ENCODE peak calls at places on chromosomes 3 and 15, in seven cellular contexts. M, E, W, H, O, G and A are unnamed samples.

GRCh38 chr15:82159922-82160321 is 102.6 kb downstream of the EFL1 start:
- DNase-seq in H (no peak), G (peak; percentile 64), E (no peak), M (no peak), O (peak; percentile 95), W (peak; percentile 54), A (no peak)

GRCh38 chr3:185272051-185272450 is 18.2 kb upstream of the EHHADH start:
- DNase-seq in E (no peak), M (no peak), W (no peak), H (no peak), G (no peak), O (no peak), A (no peak)

GRCh38 chr3:143081844-143082778 is 37.5 kb upstream of the CHST2 start:
- DNase-seq in W (no peak), E (no peak), O (no peak), G (no peak), M (peak; percentile 37), H (no peak), A (no peak)

GRCh38 chr3:52777959-52778805 is 783 bp downstream of the ITIH1 start:
- DNase-seq in H (peak; percentile 67), O (no peak), G (no peak), W (peak; percentile 15), M (no peak), E (no peak), A (no peak)

GRCh38 chr3:133991637-133992036 is 38.1 kb downstream of the SLCO2A1 start:
- DNase-seq in W (no peak), M (no peak), H (no peak), E (no peak), G (no peak), O (peak; percentile 28), A (no peak)

GRCh38 chr15:59074607-59075006 is 30.3 kb upstream of the CCNB2 start:
- DNase-seq in W (no peak), H (no peak), O (no peak), G (no peak), E (no peak), M (no peak), A (no peak)

GRCh38 chr3:111639316-111639715 is 44.2 kb upstream of the ZBED2 start:
- DNase-seq in E (no peak), O (no peak), W (no peak), G (no peak), H (no peak), M (no peak), A (no peak)

GRCh38 chr3:111299070-111299672 is 227.6 kb downstream of the NECTIN3 start:
- DNase-seq in E (no peak), M (no peak), W (no peak), G (no peak), H (no peak), O (no peak), A (no peak)

GRCh38 chr3:63193647-63194046 is 84.5 kb upstream of the SYNPR start:
- DNase-seq in W (no peak), M (peak; percentile 61), E (no peak), O (peak; percentile 48), H (no peak), G (peak; percentile 13), A (no peak)

GRCh38 chr3:173109143-173109542 is 31.9 kb downstream of the SPATA16 start:
- DNase-seq in E (peak; percentile 12), W (no peak), M (no peak), H (no peak), G (no peak), O (no peak), A (no peak)

GRCh38 chr3:125045965-125046364 is 9.8 kb downstream of the HEG1 start:
- DNase-seq in W (no peak), O (peak; percentile 78), E (no peak), G (peak; percentile 78), H (no peak), M (no peak), A (no peak)

GRCh38 chr15:51798281-51798680 is 31.2 kb upstream of the TMOD3 start:
- DNase-seq in H (no peak), W (no peak), G (no peak), M (no peak), O (no peak), E (no peak), A (no peak)

GRCh38 chr3:133757701-133758319 is 11.6 kb downstream of the TF start:
- DNase-seq in E (no peak), G (no peak), W (no peak), O (no peak), M (no peak), H (no peak), A (no peak)

GRCh38 chr15:50907866-50908208 is 646 bp upstream of the AP4E1 start:
- DNase-seq in H (no peak), E (no peak), O (no peak), W (peak; percentile 49), M (peak; percentile 58), G (no peak), A (no peak)

GRCh38 chr15:70140543-70141375 is 43.0 kb upstream of the TLE3 start:
- DNase-seq in E (no peak), G (no peak), H (no peak), W (no peak), M (no peak), O (no peak), A (no peak)

GRCh38 chr3:68220832-68221231 is 566.4 kb upstream of the SUCLG2 start:
- DNase-seq in O (no peak), E (no peak), M (no peak), W (no peak), H (no peak), G (no peak), A (no peak)

GRCh38 chr3:23106641-23107040 is 96.5 kb upstream of the UBE2E2 start:
- DNase-seq in O (no peak), H (no peak), M (no peak), W (no peak), G (no peak), E (no peak), A (no peak)

GRCh38 chr15:68542771-68543544 is 35.8 kb upstream of the CORO2B start:
- DNase-seq in E (no peak), M (no peak), W (peak; percentile 91), H (no peak), G (no peak), O (peak; percentile 90), A (no peak)

GRCh38 chr15:101313041-101313761 is 18.2 kb upstream of the SNRPA1 start:
- DNase-seq in E (no peak), G (no peak), M (no peak), H (no peak), W (no peak), O (no peak), A (no peak)

DNA sequence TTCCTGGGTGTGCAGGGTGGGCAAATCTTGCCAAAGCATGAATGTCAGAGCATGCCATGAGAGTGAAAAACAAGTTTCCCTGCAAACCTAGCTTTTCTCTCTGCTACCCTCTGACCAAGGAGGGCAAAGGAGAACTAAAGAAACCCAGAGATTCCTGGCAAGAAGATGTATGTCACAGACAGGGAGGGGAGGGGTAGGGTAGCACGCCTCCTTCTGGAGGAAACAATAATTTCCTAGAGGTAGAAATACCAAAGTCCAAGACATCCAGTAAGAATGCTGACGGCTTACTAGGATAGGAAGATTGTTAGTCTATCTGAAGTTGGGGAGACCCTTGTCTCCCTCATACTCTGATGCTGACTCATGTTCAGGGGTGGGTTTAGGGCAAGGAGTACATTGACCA is 203.9 kb downstream of the NR1D2 start:
- DNase-seq in G (no peak), O (no peak), H (no peak), M (peak; percentile 11), E (no peak), W (no peak), A (no peak)
- TF ChIP-seq CTCF in G (no peak), O (no peak), H (peak; percentile 12), M (peak; percentile 65), E (no peak), W (no peak), A (no peak)

DNA sequence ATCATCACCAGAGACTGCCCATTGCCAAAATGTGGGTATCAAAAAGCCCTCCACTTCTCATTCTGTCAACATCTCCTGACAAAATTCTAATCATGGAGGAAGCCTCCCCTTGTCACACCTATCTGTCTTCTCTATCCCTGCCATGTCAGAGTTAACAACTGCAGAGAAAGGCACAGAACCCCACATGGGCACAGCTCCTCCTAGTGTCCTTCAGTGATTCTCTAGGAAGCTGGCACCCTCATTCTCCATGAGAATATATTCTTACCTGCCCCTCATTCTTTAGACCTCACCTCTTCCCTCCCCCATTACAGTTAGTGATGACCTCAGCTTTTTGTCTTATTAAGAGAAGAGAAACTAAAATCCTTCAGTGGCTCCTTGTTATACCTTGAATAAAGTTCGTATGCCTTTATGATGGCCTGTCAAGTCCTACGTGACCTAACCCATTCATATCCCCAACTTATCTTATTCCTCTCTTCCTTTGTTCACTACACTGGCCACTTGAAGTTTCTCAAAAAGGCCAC is 44.6 kb downstream of the NME9 start:
- DNase-seq in W (no peak), H (no peak), O (no peak), E (no peak), M (no peak), G (no peak), A (no peak)
- TF ChIP-seq CTCF in W (no peak), H (peak; percentile 7), O (no peak), E (no peak), M (peak; percentile 26), G (no peak), A (no peak)

GRCh38 chr3:187973977-187974856 is 179.7 kb upstream of the LPP start:
- DNase-seq in G (no peak), H (no peak), W (no peak), E (no peak), O (no peak), M (peak; percentile 61), A (no peak)

GRCh38 chr3:187972454-187972853 is 181.5 kb upstream of the LPP start:
- DNase-seq in H (no peak), O (peak; percentile 37), M (no peak), E (no peak), W (no peak), G (no peak), A (no peak)

GRCh38 chr3:187976361-187976900 is 177.5 kb upstream of the LPP start:
- DNase-seq in G (no peak), H (no peak), E (no peak), W (no peak), M (peak; percentile 82), O (no peak), A (no peak)

GRCh38 chr3:187975571-187976360 is 178.2 kb upstream of the LPP start:
- DNase-seq in G (no peak), H (no peak), W (no peak), E (no peak), M (peak; percentile 73), O (no peak), A (no peak)

GRCh38 chr3:187974857-187975257 is 179.1 kb upstream of the LPP start:
- DNase-seq in G (no peak), H (no peak), W (no peak), E (no peak), M (peak; percentile 79), O (no peak), A (no peak)
- TF ChIP-seq CTCF in G (no peak), H (no peak), W (no peak), E (no peak), M (peak; percentile 84), O (no peak), A (no peak)

DNA sequence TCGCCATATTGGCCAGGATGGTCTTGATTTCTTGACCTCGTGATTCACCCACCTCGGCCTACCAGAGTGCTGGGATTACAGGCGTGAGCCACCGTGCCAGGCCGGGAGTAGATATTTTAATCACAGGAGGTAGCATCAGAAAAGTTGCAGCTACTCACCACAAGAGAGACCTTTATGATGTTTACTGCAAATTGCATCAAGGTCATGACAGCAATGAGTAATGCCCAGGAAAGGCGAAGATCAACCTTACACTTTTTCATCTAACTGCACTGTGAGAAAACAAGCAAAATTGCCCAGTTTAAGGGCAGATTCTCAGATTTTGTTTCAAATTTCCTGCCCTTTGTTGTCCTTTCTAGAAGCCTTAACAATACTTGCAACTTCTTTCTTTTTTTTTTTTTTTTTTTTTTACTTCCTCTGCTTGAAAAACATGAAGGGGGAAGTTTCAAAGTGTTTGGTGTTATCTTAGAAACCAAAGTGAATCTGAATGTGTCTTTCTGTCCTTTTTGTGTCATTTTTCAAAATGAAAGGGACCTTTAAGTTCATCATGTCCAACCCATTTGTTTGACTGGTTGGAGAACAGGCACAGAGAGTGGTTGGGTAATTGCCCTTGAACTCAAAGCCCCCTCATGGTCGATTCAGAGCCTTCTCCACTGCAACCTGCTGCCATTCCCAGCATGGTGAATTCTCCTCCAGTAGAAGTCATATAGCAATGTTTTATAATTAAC is 25.0 kb downstream of the TGFBR2 start:
- DNase-seq in E (no peak), H (no peak), W (no peak), M (peak; percentile 51), G (peak; percentile 38), O (peak; percentile 63), A (no peak)
- TF ChIP-seq CTCF in E (no peak), H (no peak), W (peak; percentile 21), M (peak; percentile 40), G (no peak), O (no peak), A (no peak)